ENCODE peak calls at places on chromosome 1, in six cellular contexts. L is H7, Q is HFF-Myc, T is pancreas, E is stomach, S is Panc1. F is an unnamed sample.

GRCh38 chr1:109994654-109995053 is 10.1 kb downstream of the AHCYL1 start:
- DNase-seq in L (no peak), Q (no peak), T (no peak), E (no peak), S (no peak), F (no peak)

GRCh38 chr1:219340796-219341195 is 167.1 kb downstream of the LYPLAL1 start:
- DNase-seq in L (no peak), Q (no peak), T (no peak), E (no peak), S (no peak), F (no peak)

GRCh38 chr1:44401256-44402228 is 3.5 kb upstream of the RNF220 start:
- DNase-seq in L (no peak), Q (no peak), T (no peak), E (no peak), S (no peak), F (no peak)

GRCh38 chr1:222168621-222169020 is 379.3 kb downstream of the HHIPL2 start:
- DNase-seq in L (no peak), Q (no peak), T (no peak), E (no peak), S (no peak), F (peak)

GRCh38 chr1:167060141-167061072 is 29.8 kb downstream of the GPA33 start:
- DNase-seq in L (peak), Q (no peak), T (no peak), E (no peak), S (no peak), F (no peak)

GRCh38 chr1:214448536-214448935 is 102.9 kb downstream of the PTPN14 start:
- DNase-seq in L (peak), Q (no peak), T (no peak), E (no peak), S (no peak), F (no peak)

GRCh38 chr1:158095737-158096335 is 84.9 kb upstream of the CD1D start:
- DNase-seq in L (peak), Q (no peak), T (no peak), E (no peak), S (peak), F (no peak)

GRCh38 chr1:41738475-41738874 is 180.2 kb downstream of the HIVEP3 start:
- DNase-seq in L (no peak), Q (no peak), T (no peak), E (no peak), S (no peak), F (no peak)

GRCh38 chr1:213466578-213466977 is 415.5 kb downstream of the RPS6KC1 start:
- DNase-seq in L (no peak), Q (no peak), T (no peak), E (no peak), S (no peak), F (no peak)

GRCh38 chr1:218985424-218985823 is 188.3 kb upstream of the LYPLAL1 start:
- DNase-seq in L (no peak), Q (no peak), T (no peak), E (no peak), S (no peak), F (no peak)

GRCh38 chr1:2050482-2050792 is 226 bp downstream of the PRKCZ start:
- DNase-seq in L (no peak), Q (no peak), T (no peak), E (no peak), S (no peak), F (no peak)

GRCh38 chr1:147825586-147825985 is 65.2 kb upstream of the GJA5 start:
- DNase-seq in L (no peak), Q (no peak), T (no peak), E (no peak), S (no peak), F (no peak)

GRCh38 chr1:204203206-204203767 is 7.0 kb upstream of the KISS1 start:
- DNase-seq in L (no peak), Q (no peak), T (no peak), E (no peak), S (no peak), F (no peak)

GRCh38 chr1:46809071-46809470 is 10.2 kb downstream of the CYP4B1 start:
- DNase-seq in L (no peak), Q (no peak), T (no peak), E (no peak), S (no peak), F (no peak)

GRCh38 chr1:220045356-220046051 is 801 bp downstream of the EPRS1 start:
- DNase-seq in L (peak), Q (no peak), T (no peak), E (no peak), S (peak), F (no peak)

GRCh38 chr1:74771913-74772515 is 39.1 kb downstream of the TYW3 start:
- DNase-seq in L (no peak), Q (peak), T (no peak), E (no peak), S (peak), F (peak)

GRCh38 chr1:16521288-16521583 is 7.2 kb upstream of the RNU1-1 start:
- DNase-seq in L (peak), Q (no peak), T (no peak), E (no peak), S (no peak), F (no peak)

GRCh38 chr1:151058682-151059341 is 610 bp downstream of the CDC42SE1 start:
- DNase-seq in L (peak), Q (no peak), T (peak), E (peak), S (no peak), F (no peak)

GRCh38 chr1:59879556-59879955 is 47.0 kb downstream of the CYP2J2 start:
- DNase-seq in L (peak), Q (peak), T (peak), E (peak), S (peak), F (peak)

GRCh38 chr1:18764362-18764761 is 95.1 kb downstream of the TAS1R2 start:
- DNase-seq in L (no peak), Q (no peak), T (no peak), E (no peak), S (no peak), F (peak)

DNA sequence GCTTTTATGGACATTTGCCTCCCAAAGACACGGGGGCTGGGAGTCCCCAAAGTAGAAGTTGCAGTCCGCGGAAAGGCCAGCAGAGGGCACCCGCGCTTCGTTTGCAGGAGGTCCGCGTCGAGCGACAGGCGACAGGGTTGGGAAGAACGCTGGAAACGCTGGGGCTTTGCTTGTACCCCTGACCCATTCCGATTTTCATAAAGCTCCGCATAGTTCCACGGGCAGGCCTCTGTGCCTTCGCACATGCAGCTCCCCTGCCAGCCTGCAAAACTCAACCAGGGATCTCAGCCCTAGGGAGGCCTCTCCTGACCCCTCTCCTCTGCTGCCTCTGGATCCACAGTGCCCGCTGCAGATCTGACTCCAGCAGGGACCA is 44.2 kb upstream of the LAPTM5 start:
- DNase-seq in L (peak), Q (no peak), T (peak), E (peak), S (no peak), F (no peak)
- H3K4me3 ChIP-seq in L (peak), Q (no peak), T (no peak), E (no peak), S (no peak), F (no peak)

DNA sequence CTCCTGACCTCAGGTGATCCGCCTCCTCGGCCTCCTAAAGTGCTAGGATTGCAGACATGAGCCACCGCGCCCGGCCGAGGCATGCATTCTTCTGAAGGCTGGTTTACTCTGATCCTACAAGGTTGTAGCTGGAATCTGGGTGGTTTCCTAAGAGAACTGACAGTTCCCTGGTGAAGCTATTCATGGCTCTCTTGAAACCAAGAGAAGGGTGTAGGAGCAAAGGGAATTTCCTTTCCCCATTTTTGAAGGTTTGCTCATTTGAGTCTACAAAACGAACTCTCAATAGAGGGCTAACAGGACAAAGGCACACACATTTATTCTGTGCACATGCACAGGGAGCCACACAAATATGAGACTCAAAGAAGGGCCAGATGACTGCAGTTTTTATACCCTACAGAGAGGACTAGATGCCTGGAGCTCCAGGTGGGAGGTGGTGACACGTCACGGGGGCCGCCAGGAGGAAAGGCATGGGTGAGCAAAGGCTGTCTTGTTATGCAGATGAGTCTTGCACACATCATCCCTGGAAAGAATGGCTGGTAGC is 49.5 kb upstream of the ERRFI1 start:
- DNase-seq in L (peak), Q (no peak), T (no peak), E (no peak), S (no peak), F (no peak)
- H3K4me3 ChIP-seq in L (no peak), Q (no peak), T (no peak), E (no peak), S (no peak), F (no peak)

GRCh38 chr1:168227620-168228019 is 1.8 kb downstream of the SFT2D2 start:
- DNase-seq in L (no peak), Q (no peak), T (no peak), E (no peak), S (no peak), F (no peak)
- H3K4me3 ChIP-seq in L (no peak), Q (peak), T (no peak), E (peak), S (peak), F (no peak)

GRCh38 chr1:193120604-193121166 is 1.1 kb upstream of the CDC73 start:
- DNase-seq in L (no peak), Q (no peak), T (no peak), E (no peak), S (no peak), F (no peak)
- H3K4me3 ChIP-seq in L (peak), Q (peak), T (no peak), E (peak), S (peak), F (no peak)

DNA sequence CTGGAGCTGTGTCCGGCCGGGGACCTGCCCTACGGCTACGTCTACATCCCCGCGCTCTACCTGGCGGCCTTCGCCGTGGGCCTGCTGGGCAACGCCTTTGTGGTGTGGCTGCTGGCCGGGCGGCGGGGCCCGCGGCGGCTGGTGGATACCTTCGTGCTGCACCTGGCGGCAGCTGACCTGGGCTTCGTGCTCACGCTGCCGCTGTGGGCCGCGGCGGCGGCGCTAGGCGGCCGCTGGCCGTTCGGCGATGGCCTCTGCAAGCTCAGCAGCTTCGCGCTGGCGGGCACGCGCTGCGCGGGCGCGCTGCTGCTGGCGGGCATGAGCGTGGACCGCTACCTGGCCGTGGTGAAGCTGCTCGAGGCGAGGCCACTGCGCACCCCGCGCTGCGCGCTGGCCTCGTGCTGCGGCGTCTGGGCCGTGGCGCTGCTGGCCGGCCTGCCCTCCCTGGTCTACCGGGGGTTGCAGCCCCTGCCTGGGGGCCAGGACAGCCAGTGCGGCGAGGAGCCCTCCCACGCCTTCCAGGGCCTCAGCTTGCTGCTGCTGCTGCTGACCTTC is 412 bp downstream of the GPR25 start:
- DNase-seq in L (peak), Q (no peak), T (no peak), E (peak), S (no peak), F (no peak)
- H3K4me3 ChIP-seq in L (no peak), Q (no peak), T (no peak), E (peak), S (no peak), F (peak)

DNA sequence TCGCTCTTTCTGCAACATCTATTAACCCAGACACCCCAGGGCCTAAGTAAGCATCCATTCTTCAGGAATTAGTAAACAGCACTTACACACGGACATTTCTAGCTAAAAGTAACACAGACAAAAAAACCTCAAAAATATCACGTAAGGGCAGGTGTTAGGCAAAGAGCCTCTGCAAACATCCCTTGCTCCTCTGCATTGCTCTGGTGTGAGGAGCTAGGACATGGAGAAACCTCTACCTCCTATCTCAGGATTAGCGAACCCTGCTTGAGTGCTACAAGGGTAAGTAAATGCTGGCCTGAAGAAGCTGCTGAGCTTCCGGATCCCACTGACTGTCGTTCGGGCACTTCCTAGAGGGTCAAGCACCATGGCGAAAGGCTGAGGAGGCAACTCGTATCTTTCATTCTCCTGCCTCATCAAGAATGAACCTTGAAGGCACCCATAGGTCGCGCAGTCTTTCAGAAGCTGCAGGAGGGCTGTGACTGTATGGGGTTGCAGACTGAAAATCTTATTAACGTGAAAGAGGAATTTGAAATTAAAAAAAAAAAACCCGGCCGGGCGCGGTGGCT is 2.1 kb downstream of the PTGER3 start:
- DNase-seq in L (no peak), Q (no peak), T (no peak), E (no peak), S (no peak), F (no peak)
- H3K4me3 ChIP-seq in L (no peak), Q (no peak), T (no peak), E (peak), S (no peak), F (no peak)

GRCh38 chr1:12615166-12615915 is 2.7 kb downstream of the DHRS3 start:
- DNase-seq in L (no peak), Q (no peak), T (no peak), E (no peak), S (no peak), F (no peak)
- H3K4me3 ChIP-seq in L (peak), Q (peak), T (peak), E (peak), S (peak), F (peak)

GRCh38 chr1:87046951-87047350 is 132.5 kb downstream of the HS2ST1 start:
- DNase-seq in L (no peak), Q (no peak), T (no peak), E (no peak), S (no peak), F (no peak)

GRCh38 chr1:87042127-87042811 is 127.8 kb downstream of the HS2ST1 start:
- DNase-seq in L (no peak), Q (no peak), T (no peak), E (no peak), S (no peak), F (no peak)

GRCh38 chr1:87045757-87046422 is 131.5 kb downstream of the HS2ST1 start:
- DNase-seq in L (no peak), Q (no peak), T (no peak), E (no peak), S (no peak), F (no peak)

GRCh38 chr1:87044840-87045239 is 130.4 kb downstream of the HS2ST1 start:
- DNase-seq in L (no peak), Q (no peak), T (no peak), E (no peak), S (no peak), F (no peak)

DNA sequence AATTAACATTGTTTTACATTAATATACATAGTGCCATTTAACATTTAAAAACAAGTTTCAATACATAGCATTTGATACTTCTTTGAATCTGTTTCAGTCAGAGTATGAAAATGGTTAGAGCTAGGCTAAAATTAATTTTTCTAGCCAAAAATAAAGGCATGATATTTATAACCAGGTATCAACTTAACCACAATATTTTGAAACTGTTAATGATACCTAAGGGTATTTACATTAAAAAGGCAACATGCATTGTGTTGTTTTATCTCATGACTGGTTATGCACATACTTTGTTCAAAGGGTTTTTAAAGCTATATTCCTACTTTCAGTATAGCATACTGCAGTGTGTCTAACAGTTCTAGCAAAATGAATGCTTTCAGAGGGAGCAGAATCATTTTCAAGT is 130.0 kb downstream of the HS2ST1 start:
- DNase-seq in L (no peak), Q (no peak), T (no peak), E (no peak), S (no peak), F (no peak)
- H3K4me3 ChIP-seq in L (no peak), Q (no peak), T (no peak), E (no peak), S (no peak), F (no peak)

F was measured in skeletal muscle cell.